ENCODE peak calls at places on chromosomes 7 and 10, in four cellular contexts. E, K, G and X are unnamed samples.

GRCh38 chr7:33459340-33459751 is 330.0 kb downstream of the BBS9 start:
- DNase-seq in G (peak), K (peak), E (peak), X (peak)

GRCh38 chr7:132251327-132251659 is 325.0 kb downstream of the PLXNA4 start:
- DNase-seq in K (peak), G (peak), E (peak), X (no peak)

GRCh38 chr7:21620054-21620453 is 77.2 kb downstream of the DNAH11 start:
- DNase-seq in G (no peak), E (no peak), K (no peak), X (no peak)

GRCh38 chr7:132548489-132549078 is 27.7 kb downstream of the PLXNA4 start:
- DNase-seq in K (no peak), G (no peak), E (peak), X (no peak)

GRCh38 chr10:53702489-53702888 is 929.9 kb upstream of the MBL2 start:
- DNase-seq in K (no peak), E (no peak), G (peak), X (no peak)

GRCh38 chr7:111750878-111751277 is 188.6 kb upstream of the IMMP2L start:
- DNase-seq in E (no peak), K (no peak), G (no peak), X (no peak)

GRCh38 chr10:103241262-103242011 is 4.2 kb upstream of the RPEL1 start:
- DNase-seq in G (peak), K (no peak), E (peak), X (no peak)

GRCh38 chr10:15169555-15170407 is 1.3 kb upstream of the NMT2 start:
- DNase-seq in G (peak), K (no peak), E (no peak), X (peak)

GRCh38 chr10:77297370-77297692 is 340.3 kb downstream of the KCNMA1 start:
- DNase-seq in E (peak), K (no peak), G (no peak), X (no peak)

GRCh38 chr10:34343764-34344163 is 471.3 kb downstream of the PARD3 start:
- DNase-seq in G (no peak), K (no peak), E (no peak), X (no peak)

GRCh38 chr10:14782691-14783363 is 8.1 kb upstream of the FAM107B start:
- DNase-seq in K (no peak), G (no peak), E (peak), X (no peak)

GRCh38 chr10:93063217-93063976 is 2.8 kb downstream of the CYP26C1 start:
- DNase-seq in G (no peak), K (no peak), E (no peak), X (no peak)

GRCh38 chr10:131641231-131641630 is 259.6 kb upstream of the PPP2R2D start:
- DNase-seq in K (no peak), G (peak), E (no peak), X (no peak)

GRCh38 chr7:139358541-139359365 is 941 bp upstream of the LUC7L2 start:
- DNase-seq in G (no peak), E (peak), K (peak), X (peak)

GRCh38 chr10:69093933-69094332 is 6.0 kb downstream of the SRGN start:
- DNase-seq in K (no peak), G (no peak), E (peak), X (no peak)

GRCh38 chr7:31061185-31061584 is 9.1 kb downstream of the ADCYAP1R1 start:
- DNase-seq in K (no peak), E (no peak), G (no peak), X (no peak)

GRCh38 chr10:68301790-68302502 is 29.9 kb upstream of the HNRNPH3 start:
- DNase-seq in K (peak), E (peak), G (peak), X (peak)

GRCh38 chr7:97971120-97971989 is 18.6 kb downstream of the OCM2 start:
- DNase-seq in E (peak), K (no peak), G (no peak), X (peak)

GRCh38 chr7:69070476-69070875 is 527.8 kb upstream of the AUTS2 start:
- DNase-seq in K (no peak), E (no peak), G (no peak), X (no peak)

GRCh38 chr10:34861293-34862004 is 46.4 kb upstream of the PARD3 start:
- DNase-seq in E (no peak), G (peak), K (peak), X (no peak)

GRCh38 chr10:13400196-13400965 is 52.3 kb upstream of the SEPHS1 start:
- DNase-seq in G (no peak), K (no peak), E (no peak), X (no peak)

GRCh38 chr10:4354382-4354812 is 471.6 kb upstream of the AKR1E2 start:
- DNase-seq in K (no peak), G (no peak), E (peak), X (no peak)

GRCh38 chr10:104809288-104810090 is 168.4 kb downstream of the SORCS3 start:
- DNase-seq in K (peak), G (no peak), E (peak), X (peak)

GRCh38 chr7:137328389-137329120 is 15.0 kb downstream of the PTN start:
- DNase-seq in G (no peak), E (peak), K (no peak), X (no peak)

GRCh38 chr7:110090113-110090820 is 1000.7 kb upstream of the LRRN3 start:
- DNase-seq in K (no peak), G (no peak), E (peak), X (peak)

GRCh38 chr7:18566829-18567228 is 71.3 kb downstream of the HDAC9 start:
- DNase-seq in K (no peak), E (no peak), G (no peak), X (no peak)

GRCh38 chr10:60797200-60797599 is 18.9 kb downstream of the CDK1 start:
- DNase-seq in G (no peak), K (no peak), E (no peak), X (no peak)

GRCh38 chr10:22651276-22651980 is 63.0 kb downstream of the PIP4K2A start:
- DNase-seq in E (no peak), G (no peak), K (no peak), X (no peak)

GRCh38 chr10:18542832-18543231 is 108.6 kb downstream of the NSUN6 start:
- DNase-seq in K (no peak), G (no peak), E (peak), X (no peak)

GRCh38 chr10:17742918-17743317 is 9.1 kb upstream of the TMEM236 start:
- DNase-seq in G (no peak), K (peak), E (peak), X (peak)

GRCh38 chr7:4026941-4027340 is 655.2 kb upstream of the FOXK1 start:
- DNase-seq in G (no peak), K (no peak), E (no peak), X (no peak)

GRCh38 chr10:123993534-123994416 is 99.6 kb downstream of the CHST15 start:
- DNase-seq in G (no peak), E (no peak), K (no peak), X (no peak)

GRCh38 chr10:116211682-116212081 is 61.3 kb downstream of the GFRA1 start:
- DNase-seq in E (peak), G (no peak), K (no peak), X (no peak)